ENCODE peak calls at places on chromosomes 5 and 9, in five cellular contexts. N, I, Y, J and X are unnamed samples.

GRCh38 chr9:7166074-7166473 is 408.3 kb downstream of the KDM4C start:
- DNase-seq in N (no peak), I (no peak), Y (no peak), J (no peak), X (no peak)

GRCh38 chr5:23451156-23451555 is 56.3 kb upstream of the PRDM9 start:
- DNase-seq in N (no peak), I (no peak), Y (peak; percentile 53), J (no peak), X (no peak)

GRCh38 chr5:135211083-135211790 is 177.2 kb upstream of the PITX1 start:
- DNase-seq in N (no peak), I (no peak), Y (no peak), J (peak; percentile 20), X (peak; percentile 13)

GRCh38 chr9:19690128-19690527 is 98.7 kb downstream of the SLC24A2 start:
- DNase-seq in N (no peak), I (no peak), Y (peak; percentile 70), J (peak; percentile 18), X (no peak)

GRCh38 chr5:60435808-60436207 is 264.2 kb downstream of the DEPDC1B start:
- DNase-seq in N (no peak), I (no peak), Y (no peak), J (no peak), X (no peak)

GRCh38 chr9:96651626-96652025 is 3.5 kb downstream of the PRXL2C start:
- DNase-seq in N (no peak), I (no peak), Y (peak; percentile 55), J (no peak), X (peak; percentile 49)

GRCh38 chr5:939368-939767 is 46.7 kb downstream of the TRIP13 start:
- DNase-seq in N (no peak), I (no peak), Y (no peak), J (no peak), X (no peak)

GRCh38 chr9:36064448-36065037 is 27.8 kb downstream of the RECK start:
- DNase-seq in N (no peak), I (no peak), Y (peak; percentile 49), J (peak; percentile 61), X (peak; percentile 55)

GRCh38 chr9:132978451-132979087 is at the start of gene GFI1B:
- DNase-seq in N (no peak), I (no peak), Y (no peak), J (no peak), X (no peak)

GRCh38 chr5:135578685-135579341 is at the start of gene CXCL14:
- DNase-seq in N (peak; percentile 25), I (no peak), Y (peak; percentile 71), J (peak; percentile 87), X (peak; percentile 28)

GRCh38 chr5:160434022-160434531 is 12.4 kb downstream of the PTTG1 start:
- DNase-seq in N (no peak), I (peak; percentile 78), Y (no peak), J (peak; percentile 64), X (no peak)

GRCh38 chr5:177133845-177134652 is 476 bp downstream of the NSD1 start:
- DNase-seq in N (no peak), I (peak; percentile 85), Y (peak; percentile 26), J (peak; percentile 57), X (peak; percentile 37)

GRCh38 chr5:87122171-87122977 is 145.3 kb upstream of the RASA1 start:
- DNase-seq in N (no peak), I (no peak), Y (no peak), J (no peak), X (no peak)

GRCh38 chr9:135536166-135536565 is 9.8 kb upstream of the OBP2A start:
- DNase-seq in N (peak; percentile 51), I (no peak), Y (no peak), J (peak; percentile 72), X (peak; percentile 9)

GRCh38 chr9:83291196-83291595 is 228.3 kb upstream of the RASEF start:
- DNase-seq in N (no peak), I (no peak), Y (no peak), J (no peak), X (no peak)

GRCh38 chr5:35677878-35678277 is 60.2 kb downstream of the SPEF2 start:
- DNase-seq in N (no peak), I (no peak), Y (no peak), J (no peak), X (no peak)

GRCh38 chr9:123996731-123997421 is 14.7 kb upstream of the LHX2 start:
- DNase-seq in N (no peak), I (no peak), Y (peak; percentile 16), J (no peak), X (peak; percentile 51)

GRCh38 chr5:122515709-122516431 is 203.8 kb downstream of the SNCAIP start:
- DNase-seq in N (peak; percentile 59), I (no peak), Y (peak; percentile 81), J (peak; percentile 62), X (peak; percentile 88)

GRCh38 chr5:177035982-177036381 is 13.5 kb downstream of the ZNF346 start:
- DNase-seq in N (no peak), I (no peak), Y (peak; percentile 22), J (peak; percentile 31), X (no peak)

GRCh38 chr9:132027752-132028666 is 51.7 kb downstream of the MED27 start:
- DNase-seq in N (no peak), I (no peak), Y (peak; percentile 33), J (no peak), X (no peak)

GRCh38 chr9:8401961-8402701 is 602.6 kb upstream of the DMAC1 start:
- DNase-seq in N (no peak), I (no peak), Y (no peak), J (no peak), X (no peak)

GRCh38 chr5:151923865-151924264 is 786 bp downstream of the GLRA1 start:
- DNase-seq in N (no peak), I (no peak), Y (no peak), J (no peak), X (no peak)
- TF ChIP-seq CTCF in N (peak; percentile 24), I (no peak), Y (peak; percentile 28), J (no peak), X (peak; percentile 14)

GRCh38 chr5:75891020-75891419 is 173.8 kb upstream of the POC5 start:
- DNase-seq in N (no peak), I (no peak), Y (no peak), J (no peak), X (no peak)
- H3K4me3 ChIP-seq in N (no peak overlapping the region), I (no peak overlapping the region), Y (no peak overlapping the region), J (no peak overlapping the region), X (no peak overlapping the region)

GRCh38 chr5:125232779-125233230 is 486.4 kb upstream of the ZNF608 start:
- DNase-seq in N (peak; percentile 90), I (no peak), Y (peak; percentile 98), J (peak; percentile 93), X (peak; percentile 99)
- TF ChIP-seq CTCF in N (no peak), I (no peak), Y (no peak), J (no peak), X (no peak)

GRCh38 chr9:21121079-21121478 is 20.6 kb downstream of the IFNW1 start:
- DNase-seq in N (no peak), I (no peak), Y (no peak), J (no peak), X (no peak)

GRCh38 chr9:21121595-21122251 is 19.9 kb downstream of the IFNW1 start:
- DNase-seq in N (no peak), I (no peak), Y (no peak), J (no peak), X (no peak)

GRCh38 chr9:21114311-21114710 is 27.3 kb downstream of the IFNW1 start:
- DNase-seq in N (no peak), I (no peak), Y (no peak), J (no peak), X (no peak)

GRCh38 chr9:21119093-21119770 is 22.4 kb downstream of the IFNW1 start:
- DNase-seq in N (no peak), I (no peak), Y (no peak), J (no peak), X (no peak)
- H3K4me3 ChIP-seq in N (no peak overlapping the region), I (no peak overlapping the region), Y (no peak overlapping the region), J (no peak overlapping the region), X (no peak overlapping the region)

GRCh38 chr5:142611154-142611553 is 74.7 kb downstream of the FGF1 start:
- DNase-seq in N (no peak), I (no peak), Y (peak; percentile 75), J (peak; percentile 46), X (peak; percentile 79)
- TF ChIP-seq CTCF in N (peak; percentile 99), I (peak; percentile 91), Y (peak; percentile 99), J (peak; percentile 69), X (peak; percentile 99)

GRCh38 chr5:174294891-174295620 is 249.6 kb downstream of the NSG2 start:
- DNase-seq in N (no peak), I (no peak), Y (no peak), J (no peak), X (no peak)

GRCh38 chr5:174292348-174292747 is 246.8 kb downstream of the NSG2 start:
- DNase-seq in N (no peak), I (no peak), Y (no peak), J (no peak), X (no peak)

GRCh38 chr5:174293481-174293880 is 248.0 kb downstream of the NSG2 start:
- DNase-seq in N (no peak), I (no peak), Y (no peak), J (no peak), X (no peak)

GRCh38 chr5:174295736-174296481 is 250.4 kb downstream of the NSG2 start:
- DNase-seq in N (no peak), I (no peak), Y (no peak), J (peak; percentile 34), X (no peak)

DNA sequence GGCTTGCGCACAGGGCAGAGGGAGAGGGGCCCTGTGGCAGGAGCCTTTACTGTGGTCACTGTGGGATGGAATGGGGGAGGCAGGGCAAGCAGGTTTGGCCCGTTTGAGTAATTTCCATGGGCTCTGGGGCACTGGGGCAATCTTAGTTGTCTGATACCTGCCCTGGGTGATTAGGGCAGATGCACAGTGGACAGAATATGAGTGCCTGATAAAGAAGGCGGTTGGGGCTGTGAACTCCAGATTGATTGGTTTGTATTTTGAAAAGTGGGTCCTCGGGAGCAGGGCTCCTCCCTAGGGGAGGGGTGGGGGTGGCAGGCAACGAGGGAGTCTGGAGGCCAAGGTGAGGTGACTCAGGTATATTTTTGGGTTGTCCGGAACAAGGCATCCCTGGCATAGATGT is 247.5 kb downstream of the NSG2 start:
- DNase-seq in N (no peak), I (no peak), Y (no peak), J (no peak), X (no peak)
- H3K4me3 ChIP-seq in N (no peak overlapping the region), I (no peak overlapping the region), Y (no peak overlapping the region), J (no peak overlapping the region), X (no peak overlapping the region)

DNA sequence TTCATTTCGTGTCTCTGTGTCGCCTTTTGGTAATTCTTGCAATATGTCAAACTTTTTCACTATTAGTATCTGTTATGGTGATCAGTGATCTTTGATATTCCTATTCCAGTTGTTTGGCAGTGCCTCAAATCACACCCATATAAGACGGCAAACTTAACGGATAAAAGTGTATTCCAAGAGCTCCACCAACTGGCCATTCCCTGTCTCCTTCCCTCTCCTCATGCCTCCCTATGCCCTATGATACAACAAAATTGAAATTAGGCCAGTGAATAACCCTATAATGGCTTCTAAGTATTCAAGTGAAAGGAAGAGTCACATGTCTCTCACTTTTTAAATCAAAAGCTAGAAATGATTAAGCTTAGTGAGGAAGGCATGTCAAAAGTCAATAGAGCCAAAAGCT is 74.8 kb downstream of the CDK5RAP2 start:
- DNase-seq in N (no peak), I (no peak), Y (peak; percentile 62), J (no peak), X (peak; percentile 34)
- TF ChIP-seq CTCF in N (peak; percentile 23), I (no peak), Y (peak; percentile 38), J (no peak), X (peak; percentile 23)